ENCODE peak calls at places on chromosomes 6 and 20, in six cellular contexts. One of them, this sample, is unnamed.

GRCh38 chr6:20893415-20893814 is 359.2 kb downstream of the CDKAL1 start:
- DNase-seq in epithelial cell of proximal tubule: no peak
- DNase-seq in stomach: no peak
- DNase-seq in glutamatergic neuron: no peak
- DNase-seq in neural crest cell: no peak
- DNase-seq in GM06990: no peak
- DNase-seq in this sample: no peak

GRCh38 chr20:11901127-11901526 is 16.6 kb upstream of the BTBD3 start:
- DNase-seq in epithelial cell of proximal tubule: no peak
- DNase-seq in stomach: no peak
- DNase-seq in glutamatergic neuron: no peak
- DNase-seq in neural crest cell: no peak
- DNase-seq in GM06990: no peak
- DNase-seq in this sample: no peak

GRCh38 chr6:167588920-167589614 is 237.6 kb upstream of the AFDN start:
- DNase-seq in epithelial cell of proximal tubule: no peak
- DNase-seq in stomach: no peak
- DNase-seq in glutamatergic neuron: no peak
- DNase-seq in neural crest cell: no peak
- DNase-seq in GM06990: no peak
- DNase-seq in this sample: no peak

GRCh38 chr6:6964675-6965074 is 143.1 kb upstream of the RREB1 start:
- DNase-seq in epithelial cell of proximal tubule: no peak
- DNase-seq in stomach: no peak
- DNase-seq in glutamatergic neuron: no peak
- DNase-seq in neural crest cell: no peak
- DNase-seq in GM06990: no peak
- DNase-seq in this sample: no peak

GRCh38 chr6:6556738-6557503 is 31.6 kb upstream of the LY86 start:
- DNase-seq in epithelial cell of proximal tubule: no peak
- DNase-seq in stomach: peak; percentile 36
- DNase-seq in glutamatergic neuron: peak; percentile 48
- DNase-seq in neural crest cell: peak; percentile 48
- DNase-seq in GM06990: no peak
- DNase-seq in this sample: peak; percentile 58

GRCh38 chr6:139019722-139020121 is 8.8 kb upstream of the ABRACL start:
- DNase-seq in epithelial cell of proximal tubule: no peak
- DNase-seq in stomach: no peak
- DNase-seq in glutamatergic neuron: no peak
- DNase-seq in neural crest cell: no peak
- DNase-seq in GM06990: no peak
- DNase-seq in this sample: no peak

GRCh38 chr6:136526196-136526930 is 23.9 kb downstream of the MAP7 start:
- DNase-seq in epithelial cell of proximal tubule: no peak
- DNase-seq in stomach: peak; percentile 46
- DNase-seq in glutamatergic neuron: peak; percentile 75
- DNase-seq in neural crest cell: peak; percentile 35
- DNase-seq in GM06990: no peak
- DNase-seq in this sample: peak; percentile 24

GRCh38 chr6:16854986-16855385 is 93.7 kb upstream of the ATXN1 start:
- DNase-seq in epithelial cell of proximal tubule: no peak
- DNase-seq in stomach: no peak
- DNase-seq in glutamatergic neuron: no peak
- DNase-seq in neural crest cell: no peak
- DNase-seq in GM06990: peak; percentile 51
- DNase-seq in this sample: peak; percentile 24

GRCh38 chr6:3795836-3796395 is 44.4 kb upstream of the PXDC1 start:
- DNase-seq in epithelial cell of proximal tubule: no peak
- DNase-seq in stomach: no peak
- DNase-seq in glutamatergic neuron: no peak
- DNase-seq in neural crest cell: no peak
- DNase-seq in GM06990: no peak
- DNase-seq in this sample: no peak

GRCh38 chr6:141326426-141326825 is 806.3 kb upstream of the GJE1 start:
- DNase-seq in epithelial cell of proximal tubule: peak; percentile 99
- DNase-seq in stomach: no peak
- DNase-seq in glutamatergic neuron: no peak
- DNase-seq in neural crest cell: no peak
- DNase-seq in GM06990: no peak
- DNase-seq in this sample: no peak

GRCh38 chr20:8043687-8044278 is 24.2 kb upstream of the TMX4 start:
- DNase-seq in epithelial cell of proximal tubule: peak; percentile 13
- DNase-seq in stomach: no peak
- DNase-seq in glutamatergic neuron: no peak
- DNase-seq in neural crest cell: peak; percentile 26
- DNase-seq in GM06990: peak; percentile 15
- DNase-seq in this sample: peak; percentile 52

GRCh38 chr6:148593130-148593812 is 153.6 kb upstream of the UST start:
- DNase-seq in epithelial cell of proximal tubule: peak; percentile 29
- DNase-seq in stomach: no peak
- DNase-seq in glutamatergic neuron: no peak
- DNase-seq in neural crest cell: no peak
- DNase-seq in GM06990: no peak
- DNase-seq in this sample: no peak

GRCh38 chr6:34150766-34151165 is 4.9 kb upstream of the GRM4 start:
- DNase-seq in epithelial cell of proximal tubule: no peak
- DNase-seq in stomach: no peak
- DNase-seq in glutamatergic neuron: no peak
- DNase-seq in neural crest cell: no peak
- DNase-seq in GM06990: no peak
- DNase-seq in this sample: no peak

GRCh38 chr20:11484479-11484878 is 433.2 kb upstream of the BTBD3 start:
- DNase-seq in epithelial cell of proximal tubule: no peak
- DNase-seq in stomach: no peak
- DNase-seq in glutamatergic neuron: no peak
- DNase-seq in neural crest cell: no peak
- DNase-seq in GM06990: no peak
- DNase-seq in this sample: no peak

GRCh38 chr20:41335591-41335990 is 5.0 kb upstream of the LPIN3 start:
- DNase-seq in epithelial cell of proximal tubule: no peak
- DNase-seq in stomach: no peak
- DNase-seq in glutamatergic neuron: no peak
- DNase-seq in neural crest cell: no peak
- DNase-seq in GM06990: no peak
- DNase-seq in this sample: no peak

GRCh38 chr20:34558320-34559202 is at the start of gene MAP1LC3A:
- DNase-seq in epithelial cell of proximal tubule: no peak
- DNase-seq in stomach: peak; percentile 97
- DNase-seq in glutamatergic neuron: peak; percentile 98
- DNase-seq in neural crest cell: peak; percentile 93
- DNase-seq in GM06990: peak; percentile 88
- DNase-seq in this sample: peak; percentile 97

GRCh38 chr20:16518068-16518783 is 55.0 kb downstream of the KIF16B start:
- DNase-seq in epithelial cell of proximal tubule: no peak
- DNase-seq in stomach: peak; percentile 52
- DNase-seq in glutamatergic neuron: peak; percentile 52
- DNase-seq in neural crest cell: peak; percentile 42
- DNase-seq in GM06990: no peak
- DNase-seq in this sample: peak; percentile 50

GRCh38 chr6:163054641-163055040 is 326.9 kb downstream of the PACRG start:
- DNase-seq in epithelial cell of proximal tubule: no peak
- DNase-seq in stomach: no peak
- DNase-seq in glutamatergic neuron: no peak
- DNase-seq in neural crest cell: no peak
- DNase-seq in GM06990: no peak
- DNase-seq in this sample: no peak

GRCh38 chr20:39292193-39292736 is 330.1 kb downstream of the DHX35 start:
- DNase-seq in epithelial cell of proximal tubule: no peak
- DNase-seq in stomach: no peak
- DNase-seq in glutamatergic neuron: no peak
- DNase-seq in neural crest cell: no peak
- DNase-seq in GM06990: no peak
- DNase-seq in this sample: no peak

GRCh38 chr6:136280032-136280609 is 9.5 kb downstream of the BCLAF1 start:
- DNase-seq in epithelial cell of proximal tubule: no peak
- DNase-seq in stomach: no peak
- DNase-seq in glutamatergic neuron: no peak
- DNase-seq in neural crest cell: no peak
- DNase-seq in GM06990: no peak
- DNase-seq in this sample: no peak

GRCh38 chr6:32785781-32786533 is 22.6 kb upstream of the HLA-DQB2 start:
- DNase-seq in epithelial cell of proximal tubule: peak; percentile 33
- DNase-seq in stomach: no peak
- DNase-seq in glutamatergic neuron: no peak
- DNase-seq in neural crest cell: peak; percentile 27
- DNase-seq in GM06990: no peak
- DNase-seq in this sample: peak; percentile 63

GRCh38 chr20:35766843-35767242 is 5.0 kb upstream of the PHF20 start:
- DNase-seq in epithelial cell of proximal tubule: no peak
- DNase-seq in stomach: no peak
- DNase-seq in glutamatergic neuron: no peak
- DNase-seq in neural crest cell: no peak
- DNase-seq in GM06990: no peak
- DNase-seq in this sample: no peak

GRCh38 chr20:54577637-54578036 is 102.2 kb downstream of the DOK5 start:
- DNase-seq in epithelial cell of proximal tubule: no peak
- DNase-seq in stomach: no peak
- DNase-seq in glutamatergic neuron: no peak
- DNase-seq in neural crest cell: no peak
- DNase-seq in GM06990: no peak
- DNase-seq in this sample: no peak

GRCh38 chr6:49553353-49553752 is 2.9 kb downstream of the C6orf141 start:
- DNase-seq in epithelial cell of proximal tubule: no peak
- DNase-seq in stomach: no peak
- DNase-seq in glutamatergic neuron: no peak
- DNase-seq in neural crest cell: no peak
- DNase-seq in GM06990: no peak
- DNase-seq in this sample: no peak

GRCh38 chr20:13953227-13953626 is 37.2 kb downstream of the SEL1L2 start:
- DNase-seq in epithelial cell of proximal tubule: no peak
- DNase-seq in stomach: no peak
- DNase-seq in glutamatergic neuron: no peak
- DNase-seq in neural crest cell: no peak
- DNase-seq in GM06990: no peak
- DNase-seq in this sample: no peak
- TF ChIP-seq CTCF in epithelial cell of proximal tubule: peak; percentile 18
- TF ChIP-seq CTCF in stomach: no peak
- TF ChIP-seq CTCF in glutamatergic neuron: peak; percentile 15
- TF ChIP-seq CTCF in neural crest cell: no peak
- TF ChIP-seq CTCF in GM06990: peak; percentile 30
- TF ChIP-seq CTCF in this sample: no peak

DNA sequence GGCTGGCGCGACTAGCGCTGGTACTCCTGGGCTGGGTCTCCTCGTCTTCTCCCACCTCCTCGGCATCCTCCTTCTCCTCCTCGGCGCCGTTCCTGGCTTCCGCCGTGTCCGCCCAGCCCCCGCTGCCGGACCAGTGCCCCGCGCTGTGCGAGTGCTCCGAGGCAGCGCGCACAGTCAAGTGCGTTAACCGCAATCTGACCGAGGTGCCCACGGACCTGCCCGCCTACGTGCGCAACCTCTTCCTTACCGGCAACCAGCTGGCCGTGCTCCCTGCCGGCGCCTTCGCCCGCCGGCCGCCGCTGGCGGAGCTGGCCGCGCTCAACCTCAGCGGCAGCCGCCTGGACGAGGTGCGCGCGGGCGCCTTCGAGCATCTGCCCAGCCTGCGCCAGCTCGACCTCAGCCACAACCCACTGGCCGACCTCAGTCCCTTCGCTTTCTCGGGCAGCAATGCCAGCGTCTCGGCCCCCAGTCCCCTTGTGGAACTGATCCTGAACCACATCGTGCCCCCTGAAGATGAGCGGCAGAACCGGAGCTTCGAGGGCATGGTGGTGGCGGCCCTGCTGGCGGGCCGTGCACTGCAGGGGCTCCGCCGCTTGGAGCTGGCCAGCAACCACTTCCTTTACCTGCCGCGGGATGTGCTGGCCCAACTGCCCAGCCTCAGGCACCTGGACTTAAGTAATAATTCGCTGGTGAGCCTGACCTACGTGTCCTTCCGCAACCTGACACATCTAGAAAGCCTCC is 1.6 kb downstream of the TPBG start:
- DNase-seq in epithelial cell of proximal tubule: no peak
- DNase-seq in stomach: peak; percentile 42
- DNase-seq in glutamatergic neuron: peak; percentile 69
- DNase-seq in neural crest cell: peak; percentile 44
- DNase-seq in GM06990: peak; percentile 56
- DNase-seq in this sample: peak; percentile 39
- TF ChIP-seq CTCF in epithelial cell of proximal tubule: no peak
- TF ChIP-seq CTCF in stomach: no peak
- TF ChIP-seq CTCF in glutamatergic neuron: no peak
- TF ChIP-seq CTCF in neural crest cell: peak; percentile 57
- TF ChIP-seq CTCF in GM06990: no peak
- TF ChIP-seq CTCF in this sample: no peak

DNA sequence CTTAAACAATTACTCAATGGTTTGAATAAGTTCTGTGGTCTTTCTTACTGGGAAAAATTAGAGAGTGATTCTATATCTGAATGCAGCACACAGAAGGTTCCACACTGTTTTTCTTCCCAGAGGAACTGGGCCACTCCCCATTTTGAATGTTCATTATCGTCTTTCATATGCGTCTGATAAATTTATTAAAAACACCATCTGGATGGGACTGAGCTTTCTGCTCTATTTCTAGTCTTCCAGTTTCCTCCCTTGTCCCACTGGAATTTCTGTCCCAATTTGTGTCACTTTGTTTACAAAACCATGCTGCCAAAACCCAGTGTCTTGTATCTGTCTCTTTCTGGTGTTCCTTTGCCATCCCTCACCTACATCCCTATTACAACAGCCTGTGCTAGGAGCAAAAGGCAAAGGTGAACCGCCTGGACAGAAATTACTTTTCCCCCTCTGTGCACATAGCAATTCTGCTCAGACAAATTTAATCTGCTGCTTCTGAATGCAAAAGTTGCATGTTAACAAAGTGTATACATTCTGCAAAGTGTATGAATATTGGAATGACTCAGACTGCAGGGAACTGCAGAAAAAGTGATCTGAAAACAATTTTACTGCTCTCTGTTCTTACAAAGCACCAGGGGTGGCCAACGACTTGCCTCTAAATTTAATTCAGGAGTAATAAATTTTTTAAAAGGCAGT is 333.6 kb downstream of the BTBD9 start:
- DNase-seq in epithelial cell of proximal tubule: no peak
- DNase-seq in stomach: no peak
- DNase-seq in glutamatergic neuron: no peak
- DNase-seq in neural crest cell: no peak
- DNase-seq in GM06990: peak; percentile 56
- DNase-seq in this sample: peak; percentile 57
- TF ChIP-seq CTCF in epithelial cell of proximal tubule: no peak
- TF ChIP-seq CTCF in stomach: no peak
- TF ChIP-seq CTCF in glutamatergic neuron: no peak
- TF ChIP-seq CTCF in neural crest cell: no peak
- TF ChIP-seq CTCF in GM06990: no peak
- TF ChIP-seq CTCF in this sample: no peak

DNA sequence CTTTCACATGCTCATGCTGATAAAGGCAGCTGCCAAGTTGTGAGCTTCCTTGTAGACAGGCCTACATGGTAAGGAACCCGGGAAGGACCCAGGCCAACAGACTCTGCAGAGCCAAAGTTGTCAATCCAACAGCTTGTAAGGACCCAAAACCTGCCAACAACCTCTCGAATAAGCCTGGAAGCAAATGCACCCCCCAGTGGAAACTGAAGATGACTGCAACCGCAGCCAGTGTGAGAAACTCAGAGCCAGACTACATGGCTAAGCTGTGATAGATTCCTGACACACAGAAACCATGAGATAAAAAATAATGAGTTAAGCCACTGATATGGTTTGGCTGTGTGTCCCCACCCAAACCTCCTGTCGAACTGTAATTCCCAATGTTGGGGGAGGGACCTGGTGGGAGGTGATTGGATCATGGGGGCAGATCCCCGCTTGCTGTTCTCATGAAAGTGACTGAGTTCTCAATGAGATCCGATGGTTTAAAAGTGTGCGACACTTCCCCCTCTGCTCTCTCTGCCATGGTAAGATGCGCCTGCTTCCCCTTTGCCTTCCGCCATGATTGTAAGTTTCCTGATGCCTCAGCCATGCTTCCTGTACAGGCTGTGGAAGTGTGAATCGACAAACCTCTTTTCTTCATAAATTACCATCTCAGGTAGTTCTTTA is 18.8 kb upstream of the CLPSL2 start:
- DNase-seq in epithelial cell of proximal tubule: no peak
- DNase-seq in stomach: no peak
- DNase-seq in glutamatergic neuron: no peak
- DNase-seq in neural crest cell: peak; percentile 33
- DNase-seq in GM06990: peak; percentile 56
- DNase-seq in this sample: peak; percentile 63
- TF ChIP-seq CTCF in epithelial cell of proximal tubule: peak; percentile 57
- TF ChIP-seq CTCF in stomach: no peak
- TF ChIP-seq CTCF in glutamatergic neuron: no peak
- TF ChIP-seq CTCF in neural crest cell: peak; percentile 52
- TF ChIP-seq CTCF in GM06990: peak; percentile 62
- TF ChIP-seq CTCF in this sample: peak; percentile 50

This sample was measured in GM20000.